ENCODE peak calls at places on chromosomes 6 and 20, in five cellular contexts. One of them, this sample, is unnamed.

GRCh38 chr20:60869032-60869550 is 383.0 kb upstream of the CDH4 start:
- DNase-seq in GM23338: no peak
- DNase-seq in RWPE1: no peak
- DNase-seq in activated B cell treated with CpG ODN at 0.5 μM for 24 hours: no peak
- DNase-seq in cardiac muscle cell: no peak
- DNase-seq in this sample: no peak

GRCh38 chr6:127737009-127737486 is 160.1 kb downstream of the C6orf58 start:
- DNase-seq in GM23338: peak; percentile 84
- DNase-seq in RWPE1: peak; percentile 57
- DNase-seq in activated B cell treated with CpG ODN at 0.5 μM for 24 hours: no peak
- DNase-seq in cardiac muscle cell: peak; percentile 79
- DNase-seq in this sample: no peak

GRCh38 chr6:80457044-80457933 is 350.8 kb downstream of the BCKDHB start:
- DNase-seq in GM23338: no peak
- DNase-seq in RWPE1: peak; percentile 83
- DNase-seq in activated B cell treated with CpG ODN at 0.5 μM for 24 hours: no peak
- DNase-seq in cardiac muscle cell: no peak
- DNase-seq in this sample: no peak

GRCh38 chr6:33314943-33315752 is 1.3 kb upstream of the TAPBP start:
- DNase-seq in GM23338: peak; percentile 71
- DNase-seq in RWPE1: no peak
- DNase-seq in activated B cell treated with CpG ODN at 0.5 μM for 24 hours: peak; percentile 40
- DNase-seq in cardiac muscle cell: no peak
- DNase-seq in this sample: no peak

GRCh38 chr6:104788400-104788799 is 71.3 kb downstream of the HACE1 start:
- DNase-seq in GM23338: no peak
- DNase-seq in RWPE1: no peak
- DNase-seq in activated B cell treated with CpG ODN at 0.5 μM for 24 hours: no peak
- DNase-seq in cardiac muscle cell: no peak
- DNase-seq in this sample: no peak

GRCh38 chr6:123841067-123841896 is 37.6 kb downstream of the NKAIN2 start:
- DNase-seq in GM23338: no peak
- DNase-seq in RWPE1: no peak
- DNase-seq in activated B cell treated with CpG ODN at 0.5 μM for 24 hours: no peak
- DNase-seq in cardiac muscle cell: no peak
- DNase-seq in this sample: no peak

GRCh38 chr6:132264101-132264500 is 137.2 kb downstream of the MOXD1 start:
- DNase-seq in GM23338: no peak
- DNase-seq in RWPE1: no peak
- DNase-seq in activated B cell treated with CpG ODN at 0.5 μM for 24 hours: no peak
- DNase-seq in cardiac muscle cell: no peak
- DNase-seq in this sample: no peak

GRCh38 chr6:134177236-134177635 is 124.8 kb upstream of the SLC2A12 start:
- DNase-seq in GM23338: no peak
- DNase-seq in RWPE1: no peak
- DNase-seq in activated B cell treated with CpG ODN at 0.5 μM for 24 hours: no peak
- DNase-seq in cardiac muscle cell: no peak
- DNase-seq in this sample: no peak

GRCh38 chr6:37251211-37251610 is 6.4 kb upstream of the TBC1D22B start:
- DNase-seq in GM23338: no peak
- DNase-seq in RWPE1: no peak
- DNase-seq in activated B cell treated with CpG ODN at 0.5 μM for 24 hours: no peak
- DNase-seq in cardiac muscle cell: no peak
- DNase-seq in this sample: no peak

GRCh38 chr20:50285376-50286173 is 94.9 kb downstream of the CEBPB start:
- DNase-seq in GM23338: no peak
- DNase-seq in RWPE1: no peak
- DNase-seq in activated B cell treated with CpG ODN at 0.5 μM for 24 hours: peak; percentile 41
- DNase-seq in cardiac muscle cell: no peak
- DNase-seq in this sample: no peak

GRCh38 chr6:56370127-56370540 is 122.8 kb upstream of the COL21A1 start:
- DNase-seq in GM23338: peak; percentile 79
- DNase-seq in RWPE1: peak; percentile 77
- DNase-seq in activated B cell treated with CpG ODN at 0.5 μM for 24 hours: no peak
- DNase-seq in cardiac muscle cell: peak; percentile 52
- DNase-seq in this sample: no peak

GRCh38 chr6:134138226-134138975 is 86.0 kb upstream of the SLC2A12 start:
- DNase-seq in GM23338: no peak
- DNase-seq in RWPE1: no peak
- DNase-seq in activated B cell treated with CpG ODN at 0.5 μM for 24 hours: no peak
- DNase-seq in cardiac muscle cell: no peak
- DNase-seq in this sample: no peak

GRCh38 chr20:11544029-11544678 is 373.5 kb upstream of the BTBD3 start:
- DNase-seq in GM23338: peak; percentile 87
- DNase-seq in RWPE1: peak; percentile 57
- DNase-seq in activated B cell treated with CpG ODN at 0.5 μM for 24 hours: no peak
- DNase-seq in cardiac muscle cell: peak; percentile 69
- DNase-seq in this sample: no peak

GRCh38 chr6:32838114-32838958 is at the start of gene TAP2:
- DNase-seq in GM23338: peak; percentile 95
- DNase-seq in RWPE1: peak; percentile 95
- DNase-seq in activated B cell treated with CpG ODN at 0.5 μM for 24 hours: peak; percentile 98
- DNase-seq in cardiac muscle cell: peak; percentile 94
- DNase-seq in this sample: peak; percentile 86

GRCh38 chr6:31791324-31792089 is 4.0 kb downstream of the VARS1 start:
- DNase-seq in GM23338: peak; percentile 90
- DNase-seq in RWPE1: no peak
- DNase-seq in activated B cell treated with CpG ODN at 0.5 μM for 24 hours: no peak
- DNase-seq in cardiac muscle cell: peak; percentile 78
- DNase-seq in this sample: peak; percentile 92

GRCh38 chr20:4375881-4376280 is 345.8 kb upstream of the PRND start:
- DNase-seq in GM23338: no peak
- DNase-seq in RWPE1: peak; percentile 71
- DNase-seq in activated B cell treated with CpG ODN at 0.5 μM for 24 hours: no peak
- DNase-seq in cardiac muscle cell: no peak
- DNase-seq in this sample: no peak

GRCh38 chr6:130240232-130240631 is 17.5 kb upstream of the SAMD3 start:
- DNase-seq in GM23338: no peak
- DNase-seq in RWPE1: no peak
- DNase-seq in activated B cell treated with CpG ODN at 0.5 μM for 24 hours: no peak
- DNase-seq in cardiac muscle cell: no peak
- DNase-seq in this sample: no peak

GRCh38 chr6:169371344-169372144 is 117.9 kb upstream of the THBS2 start:
- DNase-seq in GM23338: peak; percentile 56
- DNase-seq in RWPE1: peak; percentile 20
- DNase-seq in activated B cell treated with CpG ODN at 0.5 μM for 24 hours: no peak
- DNase-seq in cardiac muscle cell: peak; percentile 30
- DNase-seq in this sample: no peak

GRCh38 chr20:20955837-20956236 is 150.3 kb downstream of the LINC00237 start:
- DNase-seq in GM23338: no peak
- DNase-seq in RWPE1: no peak
- DNase-seq in activated B cell treated with CpG ODN at 0.5 μM for 24 hours: no peak
- DNase-seq in cardiac muscle cell: no peak
- DNase-seq in this sample: no peak

DNA sequence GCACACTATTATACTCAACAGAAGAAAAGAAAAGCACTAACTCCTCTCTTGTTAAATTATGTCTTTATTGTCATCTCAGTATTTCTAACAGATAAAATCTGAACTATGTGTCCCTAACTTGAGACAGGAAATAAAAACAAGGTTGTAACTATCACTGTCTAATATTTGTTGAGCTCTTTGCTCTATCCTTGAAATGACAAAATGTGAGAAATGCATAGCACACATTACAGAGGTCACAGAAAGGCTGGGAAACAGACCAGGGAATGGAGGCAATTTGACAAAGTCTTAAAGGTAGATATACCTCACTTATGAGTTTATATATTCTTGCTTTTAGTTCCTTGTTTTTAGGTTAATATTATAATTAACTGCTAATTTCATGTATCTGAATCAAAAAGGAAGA is 102.4 kb upstream of the MAP7 start:
- DNase-seq in GM23338: no peak
- DNase-seq in RWPE1: no peak
- DNase-seq in activated B cell treated with CpG ODN at 0.5 μM for 24 hours: no peak
- DNase-seq in cardiac muscle cell: no peak
- DNase-seq in this sample: no peak
- TF ChIP-seq CTCF in GM23338: no peak
- TF ChIP-seq CTCF in RWPE1: no peak
- TF ChIP-seq CTCF in activated B cell treated with CpG ODN at 0.5 μM for 24 hours: no peak
- TF ChIP-seq CTCF in cardiac muscle cell: no peak
- TF ChIP-seq CTCF in this sample: no peak

GRCh38 chr6:24566020-24566752 is 71.4 kb downstream of the ALDH5A1 start:
- DNase-seq in GM23338: no peak
- DNase-seq in RWPE1: no peak
- DNase-seq in activated B cell treated with CpG ODN at 0.5 μM for 24 hours: no peak
- DNase-seq in cardiac muscle cell: no peak
- DNase-seq in this sample: no peak

GRCh38 chr6:24565196-24565595 is 70.4 kb downstream of the ALDH5A1 start:
- DNase-seq in GM23338: no peak
- DNase-seq in RWPE1: no peak
- DNase-seq in activated B cell treated with CpG ODN at 0.5 μM for 24 hours: no peak
- DNase-seq in cardiac muscle cell: no peak
- DNase-seq in this sample: no peak

GRCh38 chr6:24568687-24569086 is 73.9 kb downstream of the ALDH5A1 start:
- DNase-seq in GM23338: no peak
- DNase-seq in RWPE1: no peak
- DNase-seq in activated B cell treated with CpG ODN at 0.5 μM for 24 hours: no peak
- DNase-seq in cardiac muscle cell: no peak
- DNase-seq in this sample: no peak

GRCh38 chr6:24558516-24558915 is 63.7 kb downstream of the ALDH5A1 start:
- DNase-seq in GM23338: no peak
- DNase-seq in RWPE1: no peak
- DNase-seq in activated B cell treated with CpG ODN at 0.5 μM for 24 hours: no peak
- DNase-seq in cardiac muscle cell: no peak
- DNase-seq in this sample: no peak

DNA sequence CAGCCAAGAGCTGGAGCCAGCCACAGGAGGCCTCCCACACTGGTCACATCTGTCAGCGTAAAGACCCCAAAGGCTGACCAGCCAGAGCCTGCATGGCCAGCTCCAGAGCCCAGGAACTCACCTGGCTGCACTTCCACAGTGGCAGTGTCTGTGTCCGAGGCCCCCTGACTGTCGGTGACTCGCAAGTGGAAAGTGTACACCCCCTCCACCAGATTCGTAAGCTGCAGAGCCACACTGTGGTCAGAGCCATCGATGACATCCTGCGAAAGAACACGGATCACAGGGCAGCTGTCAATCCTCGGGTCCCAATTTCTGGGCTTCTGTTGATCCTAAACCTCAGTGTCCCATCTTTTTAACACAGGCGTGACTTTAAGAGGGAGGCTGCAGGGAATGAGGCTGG is 69.3 kb downstream of the ALDH5A1 start:
- DNase-seq in GM23338: no peak
- DNase-seq in RWPE1: no peak
- DNase-seq in activated B cell treated with CpG ODN at 0.5 μM for 24 hours: no peak
- DNase-seq in cardiac muscle cell: no peak
- DNase-seq in this sample: no peak
- TF ChIP-seq CTCF in GM23338: peak; percentile 50
- TF ChIP-seq CTCF in RWPE1: no peak
- TF ChIP-seq CTCF in activated B cell treated with CpG ODN at 0.5 μM for 24 hours: no peak
- TF ChIP-seq CTCF in cardiac muscle cell: no peak
- TF ChIP-seq CTCF in this sample: no peak

DNA sequence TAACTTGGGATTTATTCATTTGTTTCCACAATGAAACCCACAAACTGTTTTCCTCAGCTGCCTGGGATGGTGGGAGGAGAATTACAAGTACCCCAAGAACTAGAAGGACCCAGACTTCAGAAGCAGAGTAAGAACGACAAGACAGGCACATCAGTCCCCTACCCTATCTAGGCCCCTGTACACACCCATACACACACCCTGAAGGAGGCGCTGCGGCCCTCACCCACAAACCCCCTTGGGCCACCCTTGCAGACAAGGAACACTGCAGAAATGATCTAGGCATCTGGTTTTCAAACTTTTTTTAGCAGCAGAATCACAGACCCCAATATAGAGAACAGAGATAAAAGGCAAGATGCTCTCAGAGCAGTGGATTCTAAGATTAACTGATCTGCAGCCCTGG is 55.0 kb downstream of the TRERF1 start:
- DNase-seq in GM23338: peak; percentile 62
- DNase-seq in RWPE1: no peak
- DNase-seq in activated B cell treated with CpG ODN at 0.5 μM for 24 hours: no peak
- DNase-seq in cardiac muscle cell: no peak
- DNase-seq in this sample: no peak
- TF ChIP-seq CTCF in GM23338: peak; percentile 78
- TF ChIP-seq CTCF in RWPE1: no peak
- TF ChIP-seq CTCF in activated B cell treated with CpG ODN at 0.5 μM for 24 hours: no peak
- TF ChIP-seq CTCF in cardiac muscle cell: peak; percentile 15
- TF ChIP-seq CTCF in this sample: no peak

GRCh38 chr20:63280929-63281545 is 8.4 kb downstream of the ARFGAP1 start:
- DNase-seq in GM23338: peak; percentile 77
- DNase-seq in RWPE1: no peak
- DNase-seq in activated B cell treated with CpG ODN at 0.5 μM for 24 hours: no peak
- DNase-seq in cardiac muscle cell: no peak
- DNase-seq in this sample: no peak
- TF ChIP-seq CTCF in GM23338: peak; percentile 74
- TF ChIP-seq CTCF in RWPE1: peak; percentile 46
- TF ChIP-seq CTCF in activated B cell treated with CpG ODN at 0.5 μM for 24 hours: no peak
- TF ChIP-seq CTCF in cardiac muscle cell: peak; percentile 22
- TF ChIP-seq CTCF in this sample: peak; percentile 25

DNA sequence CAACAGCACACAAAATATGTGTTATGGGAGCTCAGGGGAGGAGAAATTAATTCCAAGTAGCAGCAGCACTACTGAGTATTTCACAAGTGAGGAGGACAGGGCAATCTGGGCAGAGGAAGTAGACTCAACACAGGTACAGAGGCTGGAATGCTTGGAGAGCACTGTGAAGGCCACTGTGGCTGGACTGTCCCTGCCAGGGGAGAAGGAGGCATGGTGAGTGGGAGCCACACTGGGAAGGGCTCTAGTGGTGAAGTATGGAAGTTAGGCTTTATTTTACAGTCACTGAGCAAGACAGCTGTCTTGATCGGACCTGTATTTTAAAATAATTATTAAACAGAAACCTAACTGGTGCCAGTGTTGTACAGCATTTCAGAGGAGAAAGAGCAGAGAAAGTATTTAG is 28.8 kb downstream of the FAM229B start:
- DNase-seq in GM23338: peak; percentile 30
- DNase-seq in RWPE1: no peak
- DNase-seq in activated B cell treated with CpG ODN at 0.5 μM for 24 hours: no peak
- DNase-seq in cardiac muscle cell: no peak
- DNase-seq in this sample: no peak
- TF ChIP-seq CTCF in GM23338: no peak
- TF ChIP-seq CTCF in RWPE1: no peak
- TF ChIP-seq CTCF in activated B cell treated with CpG ODN at 0.5 μM for 24 hours: no peak
- TF ChIP-seq CTCF in cardiac muscle cell: no peak
- TF ChIP-seq CTCF in this sample: no peak

DNA sequence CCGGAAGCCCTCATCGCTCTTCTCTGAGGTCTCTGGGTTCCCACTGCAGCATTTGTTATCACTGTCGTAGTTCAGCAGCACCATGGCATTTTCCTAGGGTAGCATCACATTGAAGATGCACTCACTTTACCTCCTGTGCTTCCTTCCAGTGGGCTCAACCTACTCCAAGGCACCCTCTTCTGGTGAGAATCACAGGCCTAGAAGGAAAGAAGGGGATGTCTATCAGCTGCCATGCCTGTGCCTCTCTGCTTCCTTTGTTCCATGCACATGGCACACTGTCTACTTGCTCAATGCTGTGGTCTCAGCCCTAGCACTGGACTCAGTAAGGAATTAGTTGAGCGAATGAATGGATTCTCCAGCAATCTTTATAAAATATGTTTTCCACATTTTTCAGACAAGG is 22.6 kb downstream of the CST4 start:
- DNase-seq in GM23338: peak; percentile 23
- DNase-seq in RWPE1: no peak
- DNase-seq in activated B cell treated with CpG ODN at 0.5 μM for 24 hours: no peak
- DNase-seq in cardiac muscle cell: no peak
- DNase-seq in this sample: no peak
- TF ChIP-seq CTCF in GM23338: peak; percentile 66
- TF ChIP-seq CTCF in RWPE1: no peak
- TF ChIP-seq CTCF in activated B cell treated with CpG ODN at 0.5 μM for 24 hours: no peak
- TF ChIP-seq CTCF in cardiac muscle cell: peak; percentile 31
- TF ChIP-seq CTCF in this sample: no peak

GRCh38 chr20:35739294-35740163 is 2.5 kb downstream of the RBM39 start:
- DNase-seq in GM23338: peak; percentile 28
- DNase-seq in RWPE1: no peak
- DNase-seq in activated B cell treated with CpG ODN at 0.5 μM for 24 hours: no peak
- DNase-seq in cardiac muscle cell: no peak
- DNase-seq in this sample: no peak
- TF ChIP-seq CTCF in GM23338: no peak
- TF ChIP-seq CTCF in RWPE1: peak; percentile 75
- TF ChIP-seq CTCF in activated B cell treated with CpG ODN at 0.5 μM for 24 hours: no peak
- TF ChIP-seq CTCF in cardiac muscle cell: peak; percentile 38
- TF ChIP-seq CTCF in this sample: peak; percentile 27

This sample was measured in D721Med.